ENCODE peak calls at places on chromosomes 7 and 10, in six cellular contexts. A is stimulated activated CD8-positive, alpha-beta memory T cell treated with anti-CD3 and anti-CD28 coated beads, Interleukin-15, amount 100 ng/mL, for 24 hours; B is sigmoid colon; G is foreskin melanocyte; X is iPS DF 6.9; T is GM10248. J is an unnamed sample.

GRCh38 chr10:67657775-67658174 is 38.2 kb downstream of the CTNNA3 start:
- DNase-seq in A (no peak), B (no peak), G (no peak), X (no peak), T (no peak), J (no peak)

GRCh38 chr10:35768011-35768410 is 125.9 kb upstream of the FZD8 start:
- DNase-seq in A (no peak), B (no peak), G (no peak), X (no peak), T (no peak), J (no peak)

GRCh38 chr10:11014671-11015141 is 3.0 kb upstream of the CELF2 start:
- DNase-seq in A (no peak), B (no peak), G (peak; percentile 82), X (no peak), T (no peak), J (no peak)

GRCh38 chr10:2173328-2173727 is 436.0 kb upstream of the ADARB2 start:
- DNase-seq in A (no peak), B (no peak), G (no peak), X (no peak), T (no peak), J (no peak)

GRCh38 chr7:66500087-66500486 is 128.6 kb upstream of the KCTD7 start:
- DNase-seq in A (no peak), B (peak; percentile 32), G (no peak), X (no peak), T (no peak), J (peak; percentile 17)

GRCh38 chr10:68489919-68490318 is 18.1 kb upstream of the DNA2 start:
- DNase-seq in A (no peak), B (no peak), G (no peak), X (no peak), T (no peak), J (no peak)

GRCh38 chr7:29146888-29147609 is 712 bp upstream of the CPVL start:
- DNase-seq in A (no peak), B (peak; percentile 70), G (no peak), X (no peak), T (no peak), J (no peak)

GRCh38 chr7:46452781-46453180 is 531.7 kb upstream of the IGFBP3 start:
- DNase-seq in A (no peak), B (no peak), G (no peak), X (no peak), T (no peak), J (no peak)

GRCh38 chr7:132618956-132619305 is 42.7 kb upstream of the PLXNA4 start:
- DNase-seq in A (no peak), B (no peak), G (no peak), X (no peak), T (no peak), J (no peak)

GRCh38 chr7:65269150-65269856 is 104.4 kb upstream of the ZNF92 start:
- DNase-seq in A (no peak), B (no peak), G (peak; percentile 75), X (peak; percentile 96), T (peak; percentile 73), J (peak; percentile 59)

GRCh38 chr7:43522406-43523156 is 60.3 kb upstream of the STK17A start:
- DNase-seq in A (no peak), B (no peak), G (no peak), X (no peak), T (no peak), J (no peak)

GRCh38 chr10:79413196-79413595 is 32.2 kb downstream of the ZCCHC24 start:
- DNase-seq in A (no peak), B (peak; percentile 73), G (peak; percentile 42), X (no peak), T (no peak), J (no peak)

GRCh38 chr7:24978837-24979469 is 1.0 kb downstream of the OSBPL3 start:
- DNase-seq in A (no peak), B (peak; percentile 67), G (no peak), X (no peak), T (no peak), J (peak; percentile 69)

J was measured in upper lobe of right lung.